ENCODE peak calls at places on chromosomes 12 and 14, in five cellular contexts. G, W, F, X and P are unnamed samples.

GRCh38 chr12:121326996-121327674 is 25.1 kb downstream of the ANAPC5 start:
- DNase-seq in G (no peak), W (no peak), F (no peak), X (no peak), P (no peak)

GRCh38 chr14:22405201-22405600 is 183.8 kb downstream of the DAD1 start:
- DNase-seq in G (no peak), X (no peak), F (no peak), W (no peak), P (no peak)

GRCh38 chr12:59173696-59174095 is 253.4 kb upstream of the LRIG3 start:
- DNase-seq in F (no peak), W (no peak), G (no peak), X (no peak), P (no peak)

GRCh38 chr14:56338674-56339073 is 220.5 kb downstream of the PELI2 start:
- DNase-seq in X (no peak), G (no peak), F (no peak), W (no peak), P (no peak)

GRCh38 chr12:87155616-87156015 is 873.6 kb downstream of the C12orf50 start:
- DNase-seq in W (no peak), F (peak; percentile 32), X (no peak), G (no peak), P (no peak)

GRCh38 chr12:52151859-52152783 is 39.7 kb downstream of the KRT80 start:
- DNase-seq in W (peak; percentile 97), G (peak; percentile 37), X (peak; percentile 93), F (peak; percentile 94), P (no peak)

GRCh38 chr12:123237646-123238329 is 4.6 kb downstream of the MTRFR start:
- DNase-seq in W (peak; percentile 92), G (peak; percentile 83), X (peak; percentile 40), F (peak; percentile 75), P (no peak)

GRCh38 chr12:62472472-62472871 is 5.8 kb downstream of the MON2 start:
- DNase-seq in X (peak; percentile 21), F (no peak), G (no peak), W (no peak), P (no peak)

GRCh38 chr14:90758959-90759358 is 57.3 kb downstream of the TTC7B start:
- DNase-seq in X (no peak), F (no peak), G (peak; percentile 58), W (peak; percentile 93), P (no peak)

GRCh38 chr12:32671930-32672785 is 6.9 kb upstream of the DNM1L start:
- DNase-seq in X (peak; percentile 43), W (no peak), G (peak; percentile 74), F (peak; percentile 73), P (no peak)

GRCh38 chr14:71931492-71932228 is 569 bp upstream of the RGS6 start:
- DNase-seq in X (no peak), W (no peak), F (no peak), G (peak; percentile 63), P (no peak)

GRCh38 chr12:103821773-103822172 is 19.3 kb downstream of the NT5DC3 start:
- DNase-seq in X (no peak), F (no peak), G (no peak), W (no peak), P (no peak)

GRCh38 chr12:6224550-6224949 is 24.4 kb downstream of the CD9 start:
- DNase-seq in F (no peak), X (no peak), W (peak; percentile 93), G (no peak), P (no peak)

GRCh38 chr12:129665414-129665813 is 238.4 kb downstream of the TMEM132D start:
- DNase-seq in X (no peak), F (no peak), W (no peak), G (no peak), P (no peak)

GRCh38 chr14:89507521-89507920 is 90.5 kb upstream of the FOXN3 start:
- DNase-seq in W (no peak), G (no peak), X (no peak), F (peak; percentile 9), P (no peak)

GRCh38 chr12:571795-572531 is 91.3 kb downstream of the NINJ2 start:
- DNase-seq in X (no peak), W (peak; percentile 87), F (peak; percentile 74), G (no peak), P (no peak)

GRCh38 chr12:75635606-75636444 is 124.4 kb upstream of the KRR1 start:
- DNase-seq in F (peak; percentile 80), X (no peak), W (no peak), G (no peak), P (no peak)

GRCh38 chr14:101810897-101811620 is 49.5 kb downstream of the PPP2R5C start:
- DNase-seq in F (no peak), G (no peak), W (no peak), X (no peak), P (no peak)

GRCh38 chr12:31961137-31961536 is 1.9 kb downstream of the RESF1 start:
- DNase-seq in F (no peak), G (no peak), W (no peak), X (no peak), P (no peak)

GRCh38 chr14:89757313-89757939 is 197.1 kb downstream of the EFCAB11 start:
- DNase-seq in F (no peak), W (no peak), G (no peak), X (no peak), P (no peak)

GRCh38 chr12:112524676-112525425 is 106.1 kb downstream of the PTPN11 start:
- DNase-seq in G (no peak), W (no peak), F (peak; percentile 47), X (no peak), P (no peak)

GRCh38 chr12:131203666-131204415 is 250.1 kb downstream of the ADGRD1 start:
- DNase-seq in G (no peak), W (peak; percentile 77), F (no peak), X (no peak), P (no peak)

GRCh38 chr12:105729372-105729771 is 398.9 kb downstream of the C12orf75 start:
- DNase-seq in W (no peak), F (no peak), X (no peak), G (no peak), P (no peak)

GRCh38 chr14:38129705-38130104 is 78.0 kb upstream of the SSTR1 start:
- DNase-seq in G (no peak), W (no peak), F (no peak), X (no peak), P (no peak)

GRCh38 chr14:101511620-101512395 is 49.5 kb upstream of the DIO3 start:
- DNase-seq in F (no peak), X (no peak), W (no peak), G (no peak), P (no peak)

GRCh38 chr14:94917041-94917600 is 147.2 kb upstream of the GSC start:
- DNase-seq in F (no peak), X (no peak), G (no peak), W (peak; percentile 12), P (no peak)

GRCh38 chr12:42014972-42015371 is 129.7 kb downstream of the GXYLT1 start:
- DNase-seq in F (no peak), W (no peak), G (no peak), X (no peak), P (no peak)

GRCh38 chr12:13024151-13024946 is 19.8 kb upstream of the FAM234B start:
- DNase-seq in F (peak; percentile 73), G (peak; percentile 64), X (peak; percentile 14), W (no peak), P (no peak)

GRCh38 chr12:118356809-118357326 is 15.8 kb downstream of the TAOK3 start:
- DNase-seq in F (peak; percentile 58), X (no peak), W (peak; percentile 45), G (no peak), P (no peak)

GRCh38 chr12:70722584-70723343 is 85.5 kb upstream of the PTPRB start:
- DNase-seq in G (no peak), W (no peak), F (no peak), X (no peak), P (no peak)

GRCh38 chr12:117528538-117528937 is 167.1 kb upstream of the NOS1 start:
- DNase-seq in X (no peak), W (peak; percentile 36), F (no peak), G (no peak), P (no peak)

GRCh38 chr14:97074456-97074855 is 277.3 kb downstream of the VRK1 start:
- DNase-seq in W (no peak), G (no peak), F (no peak), X (no peak), P (no peak)

GRCh38 chr14:24974591-24975374 is 75.2 kb downstream of the STXBP6 start:
- DNase-seq in W (no peak), G (no peak), F (no peak), X (no peak), P (no peak)
- H3K4me3 ChIP-seq in W (no peak overlapping the region), G (no peak overlapping the region), F (no peak overlapping the region), X (no peak overlapping the region), P (no peak overlapping the region)

DNA sequence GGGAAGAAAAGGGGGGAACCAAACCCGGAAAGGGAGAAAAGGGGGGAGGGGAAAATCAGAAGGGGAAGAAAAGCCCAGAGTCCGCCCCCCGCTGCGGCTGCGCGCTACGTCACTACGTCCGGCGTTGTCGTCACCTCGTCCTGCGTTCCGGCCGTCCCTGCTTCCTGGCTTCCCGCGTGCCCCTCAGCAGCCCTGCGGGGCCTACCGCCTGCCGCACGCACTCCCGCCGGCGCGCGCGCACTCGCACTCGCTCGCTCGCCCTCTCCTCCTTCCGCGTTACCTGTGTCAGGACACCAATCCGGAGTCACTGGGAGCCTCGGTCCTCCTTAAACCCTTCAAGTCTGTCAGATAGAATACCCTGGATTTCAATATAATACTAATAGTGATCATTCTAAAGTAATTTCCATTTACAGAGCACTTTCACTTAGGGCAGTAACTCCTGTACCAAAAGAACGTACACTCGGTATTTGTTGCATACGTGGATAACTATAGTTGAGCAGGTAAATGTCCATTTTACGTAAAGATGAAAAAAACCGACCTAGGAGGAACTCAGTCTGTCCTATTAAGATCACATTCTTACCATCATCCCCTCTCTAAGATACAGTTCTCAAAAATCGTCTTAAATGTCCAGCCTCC is at the start of gene R3HDM2:
- DNase-seq in W (peak; percentile 99), G (peak; percentile 89), X (no peak), F (peak; percentile 98), P (peak; percentile 69)
- TF ChIP-seq POLR2A in W (no peak), G (peak; percentile 87), X (peak; percentile 90), F (peak; percentile 94), P (peak; percentile 84)

DNA sequence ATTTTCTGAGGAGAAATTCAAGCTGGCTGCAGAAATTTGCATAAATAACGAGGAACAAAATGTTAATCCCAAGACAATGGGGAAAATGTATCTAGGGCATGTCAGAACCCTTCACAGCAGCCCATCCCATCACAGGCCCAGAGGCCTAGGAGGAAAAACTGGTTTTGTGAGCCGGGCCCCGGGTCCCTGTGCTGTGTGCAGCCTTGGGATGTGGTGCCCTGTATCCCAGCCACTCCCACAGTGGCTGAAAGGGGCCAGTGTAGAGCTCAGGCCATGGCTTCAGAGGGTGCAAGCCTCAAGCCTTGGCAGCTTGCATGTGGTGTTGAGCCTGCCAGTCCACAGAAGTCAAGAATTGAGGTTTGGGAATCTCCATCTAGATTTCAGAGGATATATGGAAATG is 57.7 kb downstream of the NPAS3 start:
- DNase-seq in G (no peak), X (no peak), W (no peak), F (no peak), P (no peak)
- H3K4me3 ChIP-seq in G (no peak overlapping the region), X (no peak overlapping the region), W (no peak overlapping the region), F (no peak overlapping the region), P (no peak overlapping the region)

GRCh38 chr14:103699261-103699661 is 16.0 kb downstream of the XRCC3 start:
- DNase-seq in X (no peak), W (no peak), F (no peak), G (no peak), P (no peak)
- TF ChIP-seq POLR2A in X (no peak), W (no peak), F (no peak), G (no peak), P (no peak)